ENCODE peak calls at places on chromosomes 5 and 9, in four cellular contexts. V is psoas muscle, U is HFFc6, Y is AG10803. E is an unnamed sample.

GRCh38 chr5:58244819-58245478 is 214.9 kb downstream of the PLK2 start:
- DNase-seq in U (no peak), Y (no peak), V (no peak), E (no peak)

GRCh38 chr5:107272954-107273353 is 397.8 kb downstream of the EFNA5 start:
- DNase-seq in U (no peak), V (no peak), Y (no peak), E (no peak)

GRCh38 chr5:145495741-145496140 is 339.4 kb downstream of the PRELID2 start:
- DNase-seq in V (no peak), U (peak), Y (peak), E (no peak)

GRCh38 chr5:138488481-138488945 is 23.2 kb downstream of the EGR1 start:
- DNase-seq in U (peak), V (no peak), Y (peak), E (no peak)

GRCh38 chr5:32420506-32420905 is 24.0 kb downstream of the ZFR start:
- DNase-seq in V (no peak), Y (peak), U (peak), E (no peak)

GRCh38 chr9:81626511-81626910 is 62.8 kb downstream of the TLE1 start:
- DNase-seq in U (peak), V (no peak), Y (peak), E (no peak)

GRCh38 chr9:87002517-87002916 is 55.2 kb upstream of the GAS1 start:
- DNase-seq in Y (no peak), V (no peak), U (no peak), E (no peak)

GRCh38 chr5:43073597-43074546 is 33.8 kb upstream of the ANXA2R start:
- DNase-seq in Y (peak), V (no peak), U (peak), E (no peak)

GRCh38 chr5:97764700-97765099 is 581.7 kb upstream of the RIOK2 start:
- DNase-seq in Y (peak), V (no peak), U (peak), E (no peak)

GRCh38 chr9:113682297-113682771 is 193.8 kb upstream of the ZNF618 start:
- DNase-seq in Y (peak), U (peak), V (peak), E (peak)

GRCh38 chr9:6552738-6553121 is 92.8 kb downstream of the GLDC start:
- DNase-seq in Y (no peak), V (no peak), U (peak), E (no peak)

GRCh38 chr5:172931001-172931536 is 28.2 kb upstream of the RPL26L1 start:
- DNase-seq in Y (peak), V (peak), U (peak), E (no peak)

GRCh38 chr9:93955356-93956182 is 414 bp upstream of the BARX1 start:
- DNase-seq in V (no peak), Y (no peak), U (no peak), E (no peak)

GRCh38 chr9:5355817-5356216 is 16.1 kb upstream of the RLN1 start:
- DNase-seq in U (no peak), Y (no peak), V (no peak), E (no peak)

GRCh38 chr5:68456756-68457217 is 241.2 kb downstream of the PIK3R1 start:
- DNase-seq in Y (peak), V (no peak), U (peak), E (no peak)

GRCh38 chr5:129696636-129697035 is 51.3 kb upstream of the MINAR2 start:
- DNase-seq in U (no peak), Y (no peak), V (no peak), E (no peak)

GRCh38 chr5:177440990-177441780 is 5.4 kb upstream of the PRR7 start:
- DNase-seq in U (no peak), Y (no peak), V (no peak), E (no peak)

GRCh38 chr9:78121488-78121887 is 89.9 kb upstream of the GNAQ start:
- DNase-seq in Y (peak), V (peak), U (peak), E (peak)

DNA sequence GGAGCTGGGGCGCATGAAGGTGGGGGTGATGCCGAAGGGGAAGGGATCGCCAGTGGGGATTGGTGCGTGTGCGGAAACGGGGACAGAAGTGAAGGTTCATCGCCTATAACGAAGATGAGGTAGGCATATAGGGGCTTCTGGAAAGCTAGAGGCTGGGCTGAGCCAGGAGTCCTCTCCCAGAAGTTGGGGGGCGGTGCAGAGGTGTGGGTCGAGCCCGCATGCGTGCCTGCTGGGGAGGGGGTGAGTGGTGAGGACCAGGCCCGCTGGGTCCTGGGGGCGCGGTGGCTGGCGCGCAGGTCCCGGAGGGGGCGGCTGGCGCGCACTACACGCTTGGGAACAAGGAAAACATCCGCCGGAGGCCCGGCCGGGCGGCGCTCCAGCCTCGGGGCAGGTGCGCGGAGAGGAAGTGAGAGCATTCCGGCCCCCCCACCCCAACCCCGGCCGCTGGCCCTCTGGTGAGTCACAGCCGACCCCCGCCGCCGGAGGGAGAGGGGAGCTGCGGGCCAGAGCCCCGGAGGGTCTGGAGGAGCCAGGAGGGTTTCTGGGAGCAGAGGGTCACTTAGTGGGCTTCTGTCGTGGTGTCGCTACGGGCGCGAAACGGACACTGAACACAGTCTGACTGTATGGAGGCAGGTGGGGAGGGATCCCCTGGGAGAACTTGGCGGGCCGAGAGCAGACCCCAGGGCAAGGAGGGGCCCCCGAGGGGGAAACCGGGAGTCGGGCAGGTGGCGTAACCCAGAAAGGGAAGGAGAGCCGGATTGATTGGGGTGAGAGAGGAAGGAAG is 2.9 kb upstream of the MSMP start:
- DNase-seq in Y (no peak), U (no peak), V (peak), E (no peak)
- TF ChIP-seq CTCF in Y (no peak), U (peak), V (no peak), E (no peak)

GRCh38 chr9:127504887-127505251 is 53.6 kb downstream of the LRSAM1 start:
- DNase-seq in V (no peak), Y (no peak), U (no peak), E (no peak)

GRCh38 chr9:127503947-127504886 is 52.9 kb downstream of the LRSAM1 start:
- DNase-seq in U (peak), Y (peak), V (peak), E (peak)

GRCh38 chr9:127506814-127507750 is 55.8 kb downstream of the LRSAM1 start:
- DNase-seq in Y (no peak), V (no peak), U (peak), E (no peak)

GRCh38 chr9:127506117-127506813 is 55.0 kb downstream of the LRSAM1 start:
- DNase-seq in V (no peak), U (no peak), Y (no peak), E (no peak)

GRCh38 chr9:127505396-127506116 is 54.2 kb downstream of the LRSAM1 start:
- DNase-seq in V (no peak), U (peak), Y (peak), E (no peak)
- TF ChIP-seq CTCF in V (peak), U (peak), Y (peak), E (peak)

GRCh38 chr9:101705135-101705661 is 33.2 kb downstream of the GRIN3A start:
- DNase-seq in V (peak), U (no peak), Y (peak), E (peak)
- TF ChIP-seq CTCF in V (peak), U (no peak), Y (peak), E (no peak)

DNA sequence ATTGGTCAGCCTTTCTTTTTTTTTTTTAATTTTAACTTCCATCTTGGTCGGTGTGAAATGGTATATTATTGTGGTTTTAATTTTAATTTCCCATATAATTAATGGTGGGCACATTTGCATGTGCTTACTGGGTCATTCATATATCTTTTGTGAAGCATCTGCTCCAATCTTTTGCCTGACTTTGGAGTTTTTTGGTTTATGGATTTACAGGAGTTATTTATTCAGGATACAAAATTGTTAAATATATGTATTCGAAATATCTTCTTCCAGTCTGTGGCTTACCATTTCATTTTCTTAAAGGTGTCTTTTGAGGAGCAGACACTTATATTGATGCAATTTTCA is 682 bp upstream of the RIGI start:
- DNase-seq in U (no peak), V (no peak), Y (no peak), E (no peak)
- TF ChIP-seq CTCF in U (no peak), V (no peak), Y (no peak), E (no peak)

GRCh38 chr9:21395778-21396717 is 10.8 kb upstream of the IFNA2 start:
- DNase-seq in Y (no peak), V (peak), U (no peak), E (peak)

GRCh38 chr9:21392270-21392669 is 7.1 kb upstream of the IFNA2 start:
- DNase-seq in U (peak), Y (no peak), V (no peak), E (no peak)
- TF ChIP-seq CTCF in U (peak), Y (peak), V (no peak), E (peak)

DNA sequence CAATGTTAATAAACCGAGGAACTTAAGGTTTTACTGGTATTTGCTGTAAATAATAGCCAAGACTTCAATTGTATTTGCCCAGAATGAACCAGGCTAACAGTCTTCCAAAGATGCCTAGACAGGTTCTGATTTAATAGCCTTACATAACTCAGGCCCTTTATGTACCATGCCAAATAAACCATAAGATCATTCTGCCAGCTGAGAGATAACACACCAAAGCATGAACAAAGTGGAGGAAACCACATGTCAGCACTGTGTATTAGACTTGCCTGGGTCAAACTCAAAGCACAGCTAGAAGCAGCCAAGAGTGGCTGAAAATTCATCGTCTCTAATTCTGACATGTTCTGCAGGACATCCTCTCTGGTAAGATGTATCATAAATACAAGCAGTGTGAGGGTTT is 319.3 kb upstream of the ZNF608 start:
- DNase-seq in U (no peak), Y (no peak), V (no peak), E (no peak)
- TF ChIP-seq CTCF in U (no peak), Y (no peak), V (no peak), E (no peak)

DNA sequence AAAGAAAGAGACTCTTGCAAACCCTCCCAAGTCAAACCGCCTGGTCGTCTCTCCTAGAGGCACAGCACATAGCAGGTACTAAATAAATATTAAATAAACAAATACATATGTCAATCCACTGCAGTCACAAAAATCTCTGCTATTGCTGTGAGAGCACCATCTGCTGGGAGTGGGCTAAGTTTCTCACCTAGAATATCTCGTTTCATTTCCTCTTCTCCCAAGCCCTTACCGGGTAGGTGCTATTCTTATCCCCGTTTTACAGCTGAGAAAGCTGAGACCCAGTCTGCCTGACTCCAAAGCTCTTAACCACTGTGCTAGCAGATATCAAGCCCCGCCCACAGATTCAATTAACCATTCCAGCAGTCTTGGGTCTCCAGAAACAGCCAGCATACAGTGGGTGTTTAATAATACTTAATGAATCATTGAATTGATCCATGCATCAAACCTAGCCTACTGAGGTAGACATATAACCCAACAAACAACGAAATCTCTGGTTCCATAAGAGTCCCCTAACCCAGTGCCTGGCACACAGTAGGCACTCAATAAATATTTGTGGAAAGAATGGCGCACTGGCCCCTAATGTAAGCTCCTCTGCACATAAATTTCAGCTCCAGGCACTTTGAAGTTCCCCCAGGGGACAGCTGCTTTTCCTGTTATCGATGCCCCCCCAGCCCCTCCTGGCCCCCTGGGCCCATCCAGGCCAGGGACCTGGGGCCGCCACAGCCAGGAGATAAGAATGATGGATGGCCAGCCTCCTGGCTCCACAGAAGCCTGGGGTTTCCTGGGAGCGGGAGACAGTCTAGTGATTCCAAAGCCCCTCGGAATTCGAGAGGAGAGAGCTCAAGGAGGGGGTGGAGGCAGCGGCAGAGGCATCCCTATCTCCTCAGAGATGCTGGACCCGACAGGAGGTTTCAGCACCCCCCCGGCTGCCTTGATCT is 98.1 kb upstream of the HAND1 start:
- DNase-seq in U (no peak), Y (no peak), V (no peak), E (no peak)
- TF ChIP-seq CTCF in U (no peak), Y (no peak), V (no peak), E (no peak)

DNA sequence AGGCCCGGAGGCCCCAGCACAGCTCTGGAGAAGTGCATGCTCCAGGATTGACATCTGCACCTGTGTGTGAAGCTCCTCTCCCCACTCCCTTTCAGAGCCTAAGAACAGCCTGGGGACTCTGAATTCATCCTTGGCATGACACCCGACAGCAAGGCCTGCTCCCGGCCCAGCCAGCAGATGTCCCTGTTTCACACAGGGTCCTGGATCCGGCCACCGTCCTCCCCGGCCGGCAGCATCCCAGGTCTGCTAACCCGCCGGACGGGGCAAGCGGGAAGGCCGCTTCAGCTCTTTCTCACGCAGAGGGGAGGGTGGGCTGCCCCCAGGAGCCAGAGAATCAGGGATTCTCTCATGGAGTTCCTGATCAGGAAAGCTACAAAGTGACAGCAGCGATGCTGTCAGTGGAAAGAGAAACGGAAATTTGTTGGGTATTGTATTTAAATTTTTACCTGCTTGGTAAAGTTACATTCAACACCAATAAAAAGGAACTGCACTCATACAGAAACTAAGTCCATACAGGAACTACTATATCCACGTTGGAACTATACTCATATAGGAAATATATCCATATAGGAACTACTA is 325.3 kb upstream of the IRX4 start:
- DNase-seq in Y (peak), U (no peak), V (no peak), E (no peak)
- TF ChIP-seq CTCF in Y (peak), U (no peak), V (no peak), E (no peak)

DNA sequence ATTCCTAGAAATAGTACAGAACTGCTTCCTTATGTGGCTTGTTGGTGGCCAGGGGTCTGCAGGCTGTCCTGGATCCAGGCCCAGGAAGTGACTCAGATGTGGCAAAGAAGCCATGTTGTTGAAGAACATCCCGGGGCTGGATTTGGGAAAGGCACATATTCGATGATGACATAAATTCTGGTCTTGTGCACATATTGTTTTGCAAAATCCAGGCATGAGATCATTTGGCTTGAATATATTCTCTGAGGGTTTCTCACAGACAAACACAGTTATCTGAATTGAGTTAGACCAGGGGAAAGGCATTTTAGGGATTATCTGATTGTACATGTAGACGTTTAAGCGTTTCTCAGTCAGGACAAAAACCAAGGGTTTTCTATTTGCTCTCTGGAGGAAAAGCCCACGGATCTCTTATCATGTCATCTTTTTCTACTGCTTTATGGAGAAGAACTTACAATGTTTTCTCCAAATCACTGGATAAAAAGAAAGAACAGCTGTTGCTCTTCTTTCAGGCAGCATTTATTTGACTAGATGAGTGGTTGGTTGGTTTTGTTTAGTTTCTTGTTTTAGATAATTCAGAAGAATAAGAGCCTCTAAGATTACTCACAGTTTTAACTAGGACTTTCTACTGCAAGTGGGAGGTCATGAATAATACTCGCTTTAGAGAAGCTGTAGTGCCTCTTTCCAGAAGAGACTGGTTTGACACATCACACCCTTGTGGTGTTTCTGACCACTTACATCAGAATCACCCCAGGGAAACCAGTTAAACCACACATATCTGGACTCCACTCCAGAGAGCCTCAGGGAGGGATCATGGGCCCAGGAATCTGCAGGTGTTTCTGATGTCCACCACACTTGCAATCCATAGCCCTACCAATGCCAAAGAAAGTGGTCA is 29.5 kb upstream of the LHFPL2 start:
- DNase-seq in Y (peak), U (peak), V (peak), E (no peak)
- TF ChIP-seq CTCF in Y (peak), U (peak), V (no peak), E (no peak)

GRCh38 chr9:107861075-107861474 is 371.5 kb upstream of the KLF4 start:
- DNase-seq in U (no peak), Y (no peak), V (no peak), E (no peak)
- TF ChIP-seq CTCF in U (no peak), Y (no peak), V (no peak), E (no peak)

E was measured in mesothelial cell of epicardium.